ENCODE peak calls at places on chromosomes 2 and 18, in four cellular contexts. One of them, this sample, is unnamed.

GRCh38 chr18:59649575-59649974 is 47.6 kb downstream of the CCBE1 start:
- DNase-seq in activated T-cell treated with anti-CD3 and anti-CD28 coated beads for 1 hour: no peak
- DNase-seq in lower leg skin: no peak
- DNase-seq in transverse colon: no peak
- DNase-seq in this sample: no peak

GRCh38 chr2:105235388-105236059 is 6.0 kb upstream of the GPR45 start:
- DNase-seq in activated T-cell treated with anti-CD3 and anti-CD28 coated beads for 1 hour: peak
- DNase-seq in transverse colon: peak
- DNase-seq in lower leg skin: peak
- DNase-seq in this sample: peak

GRCh38 chr2:226661789-226662545 is 137.7 kb downstream of the IRS1 start:
- DNase-seq in transverse colon: no peak
- DNase-seq in lower leg skin: no peak
- DNase-seq in activated T-cell treated with anti-CD3 and anti-CD28 coated beads for 1 hour: no peak
- DNase-seq in this sample: no peak

GRCh38 chr2:20452551-20452950 is 5.7 kb downstream of the RHOB start:
- DNase-seq in transverse colon: no peak
- DNase-seq in lower leg skin: peak
- DNase-seq in activated T-cell treated with anti-CD3 and anti-CD28 coated beads for 1 hour: no peak
- DNase-seq in this sample: no peak

GRCh38 chr2:100935372-100935752 is 66.7 kb upstream of the RPL31 start:
- DNase-seq in lower leg skin: no peak
- DNase-seq in activated T-cell treated with anti-CD3 and anti-CD28 coated beads for 1 hour: no peak
- DNase-seq in transverse colon: no peak
- DNase-seq in this sample: no peak

GRCh38 chr18:49335677-49336076 is 124.8 kb downstream of the DYM start:
- DNase-seq in transverse colon: no peak
- DNase-seq in activated T-cell treated with anti-CD3 and anti-CD28 coated beads for 1 hour: no peak
- DNase-seq in lower leg skin: no peak
- DNase-seq in this sample: no peak

GRCh38 chr2:50556934-50557575 is 474.9 kb downstream of the NRXN1 start:
- DNase-seq in transverse colon: no peak
- DNase-seq in lower leg skin: no peak
- DNase-seq in activated T-cell treated with anti-CD3 and anti-CD28 coated beads for 1 hour: no peak
- DNase-seq in this sample: no peak

GRCh38 chr2:128783193-128783671 is 464.6 kb upstream of the HS6ST1 start:
- DNase-seq in activated T-cell treated with anti-CD3 and anti-CD28 coated beads for 1 hour: no peak
- DNase-seq in transverse colon: no peak
- DNase-seq in lower leg skin: no peak
- DNase-seq in this sample: no peak

GRCh38 chr18:58310517-58310916 is 266.5 kb downstream of the NEDD4L start:
- DNase-seq in transverse colon: peak
- DNase-seq in activated T-cell treated with anti-CD3 and anti-CD28 coated beads for 1 hour: peak
- DNase-seq in lower leg skin: no peak
- DNase-seq in this sample: no peak

GRCh38 chr18:34222396-34223163 is 2.1 kb downstream of the NOL4 start:
- DNase-seq in lower leg skin: peak
- DNase-seq in activated T-cell treated with anti-CD3 and anti-CD28 coated beads for 1 hour: no peak
- DNase-seq in transverse colon: no peak
- DNase-seq in this sample: no peak

GRCh38 chr2:45301307-45302010 is 292.2 kb upstream of the SIX2 start:
- DNase-seq in transverse colon: peak
- DNase-seq in lower leg skin: no peak
- DNase-seq in activated T-cell treated with anti-CD3 and anti-CD28 coated beads for 1 hour: no peak
- DNase-seq in this sample: no peak

GRCh38 chr18:3450358-3451107 is 561 bp downstream of the TGIF1 start:
- DNase-seq in transverse colon: peak
- DNase-seq in lower leg skin: peak
- DNase-seq in activated T-cell treated with anti-CD3 and anti-CD28 coated beads for 1 hour: peak
- DNase-seq in this sample: peak

GRCh38 chr2:219213026-219213415 is 5.7 kb downstream of the ABCB6 start:
- DNase-seq in lower leg skin: peak
- DNase-seq in activated T-cell treated with anti-CD3 and anti-CD28 coated beads for 1 hour: no peak
- DNase-seq in transverse colon: no peak
- DNase-seq in this sample: no peak

GRCh38 chr18:43720036-43720435 is 442.7 kb upstream of the SYT4 start:
- DNase-seq in activated T-cell treated with anti-CD3 and anti-CD28 coated beads for 1 hour: no peak
- DNase-seq in transverse colon: no peak
- DNase-seq in lower leg skin: no peak
- DNase-seq in this sample: no peak

GRCh38 chr2:237475704-237476107 is 11.3 kb upstream of the MLPH start:
- DNase-seq in activated T-cell treated with anti-CD3 and anti-CD28 coated beads for 1 hour: no peak
- DNase-seq in lower leg skin: no peak
- DNase-seq in transverse colon: no peak
- DNase-seq in this sample: no peak

GRCh38 chr2:170191166-170191872 is 13.4 kb downstream of the MYO3B start:
- DNase-seq in lower leg skin: no peak
- DNase-seq in activated T-cell treated with anti-CD3 and anti-CD28 coated beads for 1 hour: no peak
- DNase-seq in transverse colon: no peak
- DNase-seq in this sample: no peak

GRCh38 chr2:120675460-120676130 is 60.1 kb upstream of the GLI2 start:
- DNase-seq in activated T-cell treated with anti-CD3 and anti-CD28 coated beads for 1 hour: peak
- DNase-seq in lower leg skin: peak
- DNase-seq in transverse colon: peak
- DNase-seq in this sample: peak

GRCh38 chr18:3420919-3421279 is 29.1 kb upstream of the TGIF1 start:
- DNase-seq in lower leg skin: no peak
- DNase-seq in transverse colon: no peak
- DNase-seq in activated T-cell treated with anti-CD3 and anti-CD28 coated beads for 1 hour: no peak
- DNase-seq in this sample: no peak

GRCh38 chr2:147560810-147561521 is 283.9 kb upstream of the ACVR2A start:
- DNase-seq in transverse colon: no peak
- DNase-seq in lower leg skin: no peak
- DNase-seq in activated T-cell treated with anti-CD3 and anti-CD28 coated beads for 1 hour: no peak
- DNase-seq in this sample: no peak

GRCh38 chr18:58603365-58604067 is 25.4 kb downstream of the ALPK2 start:
- DNase-seq in activated T-cell treated with anti-CD3 and anti-CD28 coated beads for 1 hour: no peak
- DNase-seq in lower leg skin: peak
- DNase-seq in transverse colon: no peak
- DNase-seq in this sample: no peak

GRCh38 chr2:86185517-86186212 is 9.6 kb downstream of the IMMT start:
- DNase-seq in activated T-cell treated with anti-CD3 and anti-CD28 coated beads for 1 hour: no peak
- DNase-seq in lower leg skin: no peak
- DNase-seq in transverse colon: no peak
- DNase-seq in this sample: no peak

GRCh38 chr2:47767880-47768609 is 14.9 kb upstream of the MSH6 start:
- DNase-seq in lower leg skin: peak
- DNase-seq in activated T-cell treated with anti-CD3 and anti-CD28 coated beads for 1 hour: peak
- DNase-seq in transverse colon: peak
- DNase-seq in this sample: peak

GRCh38 chr2:96102596-96103387 is 13.6 kb downstream of the ADRA2B start:
- DNase-seq in transverse colon: peak
- DNase-seq in lower leg skin: peak
- DNase-seq in activated T-cell treated with anti-CD3 and anti-CD28 coated beads for 1 hour: no peak
- DNase-seq in this sample: no peak

GRCh38 chr18:3451989-3452749 is 2.2 kb downstream of the TGIF1 start:
- DNase-seq in lower leg skin: peak
- DNase-seq in activated T-cell treated with anti-CD3 and anti-CD28 coated beads for 1 hour: peak
- DNase-seq in transverse colon: peak
- DNase-seq in this sample: peak

GRCh38 chr2:216698895-216699294 is 3.5 kb upstream of the IGFBP5 start:
- DNase-seq in transverse colon: no peak
- DNase-seq in activated T-cell treated with anti-CD3 and anti-CD28 coated beads for 1 hour: no peak
- DNase-seq in lower leg skin: no peak
- DNase-seq in this sample: no peak

GRCh38 chr2:38794235-38794946 is 16.4 kb downstream of the GEMIN6 start:
- DNase-seq in activated T-cell treated with anti-CD3 and anti-CD28 coated beads for 1 hour: no peak
- DNase-seq in transverse colon: no peak
- DNase-seq in lower leg skin: no peak
- DNase-seq in this sample: no peak

GRCh38 chr2:102025016-102025491 is 33.3 kb downstream of the IL1R2 start:
- DNase-seq in transverse colon: no peak
- DNase-seq in activated T-cell treated with anti-CD3 and anti-CD28 coated beads for 1 hour: no peak
- DNase-seq in lower leg skin: no peak
- DNase-seq in this sample: no peak

GRCh38 chr2:237904806-237905599 is 45.6 kb downstream of the RAMP1 start:
- DNase-seq in activated T-cell treated with anti-CD3 and anti-CD28 coated beads for 1 hour: no peak
- DNase-seq in lower leg skin: no peak
- DNase-seq in transverse colon: peak
- DNase-seq in this sample: no peak

GRCh38 chr2:216696321-216696720 is 972 bp upstream of the IGFBP5 start:
- DNase-seq in lower leg skin: no peak
- DNase-seq in activated T-cell treated with anti-CD3 and anti-CD28 coated beads for 1 hour: no peak
- DNase-seq in transverse colon: no peak
- DNase-seq in this sample: no peak

This sample was measured in effector CD8-positive, alpha-beta T cell.